ENCODE peak calls at places on chromosomes 6 and 20, in five cellular contexts. C is SK-N-SH, N is IMR-90, R is A549, G is K562. L is an unnamed sample.

GRCh38 chr20:6660441-6660840 is 107.0 kb upstream of the BMP2 start:
- DNase-seq in N (no peak), C (no peak), G (no peak), R (no peak), L (no peak)

GRCh38 chr6:40343318-40343886 is 243.8 kb downstream of the LRFN2 start:
- DNase-seq in C (peak), N (no peak), R (no peak), G (no peak), L (no peak)

GRCh38 chr20:31565699-31566331 is 39.3 kb upstream of the ID1 start:
- DNase-seq in C (no peak), R (peak), N (no peak), G (no peak), L (no peak)

GRCh38 chr6:81854474-81854873 is 102.0 kb upstream of the TENT5A start:
- DNase-seq in C (no peak), G (no peak), R (no peak), N (no peak), L (no peak)

GRCh38 chr6:75882734-75883133 is 133.7 kb downstream of the MYO6 start:
- DNase-seq in R (no peak), N (peak), C (no peak), G (no peak), L (no peak)

GRCh38 chr6:168116975-168117899 is 38.2 kb upstream of the FRMD1 start:
- DNase-seq in G (peak), N (no peak), C (peak), R (no peak), L (no peak)

GRCh38 chr6:32794510-32794909 is 22.3 kb downstream of the HLA-DOB start:
- DNase-seq in R (no peak), N (no peak), G (no peak), C (no peak), L (no peak)

GRCh38 chr20:51494241-51495110 is 48.0 kb downstream of the NFATC2 start:
- DNase-seq in C (no peak), G (no peak), N (no peak), R (no peak), L (no peak)

GRCh38 chr6:36207155-36207554 is 10.6 kb downstream of the BRPF3 start:
- DNase-seq in C (no peak), N (no peak), R (no peak), G (no peak), L (no peak)

GRCh38 chr6:139062921-139063320 is 34.4 kb downstream of the ABRACL start:
- DNase-seq in C (no peak), G (no peak), N (peak), R (no peak), L (no peak)

GRCh38 chr6:86563197-86563596 is 374.1 kb upstream of the HTR1E start:
- DNase-seq in G (no peak), N (no peak), R (no peak), C (no peak), L (no peak)

GRCh38 chr20:55143605-55144004 is 668.2 kb downstream of the DOK5 start:
- DNase-seq in C (no peak), R (no peak), N (no peak), G (no peak), L (no peak)

GRCh38 chr6:75188221-75188620 is 17.6 kb downstream of the COL12A1 start:
- DNase-seq in C (no peak), N (no peak), R (no peak), G (no peak), L (no peak)

GRCh38 chr20:25467441-25467840 is 60.0 kb downstream of the GINS1 start:
- DNase-seq in R (no peak), C (no peak), N (no peak), G (no peak), L (no peak)

GRCh38 chr6:130677766-130678165 is 149.4 kb upstream of the SMLR1 start:
- DNase-seq in C (no peak), N (no peak), G (no peak), R (no peak), L (no peak)

GRCh38 chr6:38716825-38717224 is 1.7 kb downstream of the DNAH8 start:
- DNase-seq in G (no peak), C (no peak), N (no peak), R (no peak), L (no peak)

GRCh38 chr6:95767897-95768463 is 190.6 kb downstream of the MANEA start:
- DNase-seq in R (no peak), C (no peak), N (no peak), G (no peak), L (no peak)

GRCh38 chr6:113654396-113654795 is 202.7 kb upstream of the MARCKS start:
- DNase-seq in R (peak), G (no peak), C (no peak), N (peak), L (no peak)

GRCh38 chr6:26299286-26300042 is 65.5 kb upstream of the BTN3A2 start:
- DNase-seq in C (no peak), N (no peak), R (no peak), G (peak), L (no peak)

GRCh38 chr6:6218246-6219085 is 102.0 kb downstream of the F13A1 start:
- DNase-seq in N (no peak), R (peak), C (no peak), G (peak), L (no peak)

GRCh38 chr6:107114872-107115694 is at the start of gene BEND3:
- DNase-seq in C (peak), G (peak), R (peak), N (no peak), L (no peak)

GRCh38 chr20:381581-382290 is 1.2 kb downstream of the TRIB3 start:
- DNase-seq in R (peak), G (peak), C (peak), N (peak), L (peak)

GRCh38 chr6:11613858-11614257 is 76.3 kb downstream of the TMEM170B start:
- DNase-seq in N (peak), R (peak), G (no peak), C (no peak), L (no peak)

GRCh38 chr6:104599821-104600658 is 259.7 kb downstream of the HACE1 start:
- DNase-seq in N (no peak), C (no peak), G (no peak), R (no peak), L (no peak)

GRCh38 chr20:64079273-64080012 is at the start of gene RGS19:
- DNase-seq in G (peak), N (peak), R (peak), C (peak), L (no peak)

GRCh38 chr6:122753688-122754056 is 25.8 kb upstream of the FABP7 start:
- DNase-seq in C (no peak), G (no peak), R (no peak), N (no peak), L (no peak)

GRCh38 chr6:142943746-142944125 is 1.2 kb downstream of the HIVEP2 start:
- DNase-seq in G (no peak), R (peak), N (peak), C (no peak), L (no peak)

GRCh38 chr6:157233686-157234085 is 89.6 kb downstream of the TMEM242 start:
- DNase-seq in R (no peak), N (no peak), C (no peak), G (no peak), L (no peak)

DNA sequence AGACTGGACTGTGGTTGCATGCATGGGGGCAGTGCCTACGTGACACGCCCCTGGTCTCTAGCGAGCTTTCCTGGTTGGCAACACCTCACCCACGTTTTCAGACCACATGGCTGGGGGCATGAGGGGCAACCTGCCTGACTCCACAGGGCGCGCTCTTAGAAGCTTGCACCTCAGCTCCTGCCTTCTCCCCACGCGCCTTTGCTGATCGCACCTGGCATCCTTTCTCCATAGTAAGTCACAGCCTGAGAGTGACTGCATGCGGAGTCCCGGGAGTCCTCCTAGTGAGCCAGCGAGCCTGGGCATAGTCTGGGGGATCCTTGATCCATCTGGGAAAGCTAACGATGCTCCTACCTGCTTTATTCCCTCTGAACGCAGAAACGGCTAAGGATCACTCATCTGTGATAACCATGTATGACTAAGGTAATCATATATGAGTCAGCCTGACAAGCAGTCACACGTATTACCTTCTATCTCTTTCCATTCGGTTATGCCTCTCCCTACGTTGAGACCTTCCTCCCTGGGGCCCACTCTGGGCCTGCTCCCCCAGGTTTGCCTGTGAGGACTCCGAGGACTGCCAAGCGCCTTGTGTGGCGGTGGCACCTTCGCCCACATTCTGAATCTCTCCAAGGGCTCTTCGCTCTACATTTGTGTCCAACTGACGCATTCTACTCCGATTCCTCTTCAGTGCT is 4.5 kb downstream of the TCFL5 start:
- DNase-seq in N (no peak), R (no peak), G (no peak), C (no peak), L (no peak)
- TF ChIP-seq RCOR1 in N (no peak), R (no peak), G (no peak), C (no peak), L (no peak)

GRCh38 chr6:51738614-51739013 is 348.8 kb downstream of the PKHD1 start:
- DNase-seq in R (no peak), C (no peak), G (no peak), N (no peak), L (no peak)
- TF ChIP-seq USF2 in R (no peak), C (no peak), G (no peak), N (no peak), L (no peak)

GRCh38 chr20:15139522-15139921 is 802.1 kb upstream of the FLRT3 start:
- DNase-seq in G (no peak), R (no peak), C (no peak), N (no peak), L (no peak)

GRCh38 chr20:15146948-15147347 is 809.5 kb upstream of the FLRT3 start:
- DNase-seq in C (peak), N (no peak), R (no peak), G (no peak), L (no peak)

GRCh38 chr20:15143478-15143877 is 806.1 kb upstream of the FLRT3 start:
- DNase-seq in R (no peak), C (no peak), G (no peak), N (no peak), L (no peak)

GRCh38 chr20:15141880-15142279 is 804.5 kb upstream of the FLRT3 start:
- DNase-seq in G (no peak), R (no peak), C (no peak), N (no peak), L (no peak)

DNA sequence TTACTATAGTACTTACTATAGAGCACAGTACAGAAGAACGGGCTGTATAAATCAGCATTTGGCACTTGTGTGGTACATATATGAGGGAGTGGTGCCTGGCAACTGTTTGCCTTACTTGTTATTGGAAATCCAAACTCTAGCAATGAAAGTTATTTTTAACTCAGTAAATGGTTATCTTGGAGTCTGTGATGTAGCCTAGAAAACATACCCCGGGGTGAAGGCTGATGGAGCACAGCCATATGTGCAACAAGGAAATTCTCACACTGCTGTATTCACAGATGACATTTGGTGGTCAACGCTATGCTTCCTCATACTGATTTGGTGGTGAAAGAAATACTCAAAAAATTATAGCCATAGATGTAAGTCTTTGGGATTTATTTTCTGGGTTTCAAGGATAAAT is 807.5 kb upstream of the FLRT3 start:
- DNase-seq in N (no peak), C (peak), R (no peak), G (no peak), L (no peak)
- TF ChIP-seq RCOR1 in N (no peak), C (no peak), R (no peak), G (no peak), L (no peak)

DNA sequence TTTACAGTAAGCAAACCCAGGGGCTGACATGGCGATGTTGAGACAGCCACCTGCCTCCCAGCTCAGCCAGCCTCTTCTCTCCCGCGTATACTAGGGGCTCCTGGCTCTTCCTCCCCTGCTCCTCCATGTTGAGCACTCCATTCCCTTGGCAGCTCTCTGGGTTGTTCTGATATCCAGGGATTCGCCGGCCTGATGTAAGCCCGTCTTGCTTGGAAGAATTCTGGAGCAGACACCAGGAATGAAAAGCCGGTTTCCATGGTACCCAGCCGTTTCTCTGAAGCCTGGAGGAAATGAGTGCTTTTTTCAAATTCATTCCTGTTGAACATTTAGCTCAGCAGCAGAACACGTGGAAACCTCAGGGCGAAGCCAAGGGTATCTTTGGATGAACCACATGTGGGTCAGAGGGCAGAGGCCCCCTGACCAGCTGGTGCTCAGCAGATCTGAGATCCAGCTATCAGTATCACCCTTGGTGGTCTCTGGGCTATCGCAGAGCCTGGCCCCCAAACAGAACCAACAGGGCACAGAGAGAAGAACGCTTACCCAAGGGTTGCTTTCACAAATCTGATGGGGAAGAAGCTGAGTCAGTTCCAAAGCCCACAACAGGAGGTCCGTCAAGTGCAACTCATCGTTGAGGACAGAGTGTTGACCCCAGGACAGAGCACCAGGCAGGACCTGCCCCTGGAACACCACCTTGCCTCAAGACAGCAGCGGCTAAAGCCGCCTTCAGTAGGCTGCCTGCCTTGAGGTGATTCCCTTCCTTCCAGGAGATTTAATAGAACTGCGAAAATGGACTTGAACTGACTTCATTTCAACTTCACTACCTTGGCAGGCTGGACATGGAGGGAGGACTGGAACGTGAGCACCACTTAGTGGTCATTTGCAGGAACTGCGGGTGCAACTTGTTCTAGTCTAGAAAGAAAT is 96.1 kb upstream of the RIN2 start:
- DNase-seq in G (peak), C (peak), R (peak), N (peak), L (no peak)
- TF ChIP-seq USF2 in G (no peak), C (no peak), R (no peak), N (no peak), L (no peak)

GRCh38 chr20:35568645-35569044 is 26.8 kb downstream of the ERGIC3 start:
- DNase-seq in C (peak), R (peak), G (peak), N (no peak), L (no peak)
- TF ChIP-seq RCOR1 in C (no peak), R (no peak), G (no peak), N (no peak), L (no peak)

GRCh38 chr6:147564556-147564955 is 56.1 kb downstream of the SAMD5 start:
- DNase-seq in G (no peak), C (no peak), R (no peak), N (peak), L (no peak)

GRCh38 chr6:147570681-147571080 is 62.2 kb downstream of the SAMD5 start:
- DNase-seq in G (no peak), R (no peak), N (no peak), C (no peak), L (no peak)

GRCh38 chr6:147561742-147562141 is 53.3 kb downstream of the SAMD5 start:
- DNase-seq in R (no peak), C (no peak), N (no peak), G (no peak), L (no peak)

GRCh38 chr6:147566244-147566898 is 57.9 kb downstream of the SAMD5 start:
- DNase-seq in G (no peak), R (no peak), N (no peak), C (no peak), L (no peak)

DNA sequence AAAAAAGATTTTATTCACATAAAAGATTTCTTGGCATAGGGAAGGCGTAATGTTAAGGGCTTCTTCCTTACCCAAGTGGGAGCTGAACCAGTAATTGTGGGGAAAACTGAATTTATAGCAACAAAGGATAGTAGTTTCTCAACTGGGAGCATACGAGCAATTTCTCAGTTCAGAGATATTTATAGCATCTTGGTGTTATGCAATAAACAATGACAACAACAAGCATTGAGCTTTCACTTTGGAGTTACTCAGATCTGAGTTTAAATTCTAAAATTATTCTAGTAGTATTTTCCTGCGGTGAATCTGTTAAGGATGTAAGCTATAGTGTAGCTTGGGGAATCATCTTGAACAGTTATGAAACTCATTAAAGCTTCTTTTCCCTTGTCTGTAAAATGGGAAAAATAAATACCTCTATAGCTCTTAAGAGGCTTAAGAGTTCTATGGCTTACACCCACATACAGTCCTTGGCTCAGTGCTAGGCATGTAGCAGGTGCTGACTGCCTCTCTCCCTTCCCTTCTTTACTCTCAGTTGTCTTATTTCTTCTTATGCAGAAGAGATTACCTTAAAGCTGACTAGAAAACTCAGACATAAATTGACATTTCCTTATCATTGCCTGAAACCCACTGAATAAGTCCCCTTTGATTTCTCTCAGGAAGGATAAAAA is 58.8 kb downstream of the SAMD5 start:
- DNase-seq in N (no peak), C (no peak), R (no peak), G (no peak), L (no peak)
- TF ChIP-seq USF2 in N (no peak), C (no peak), R (no peak), G (no peak), L (no peak)

L was measured in GM12878.